ENCODE peak calls at places on chromosomes 16 and 17, in six cellular contexts. One of them, this sample, is unnamed.

GRCh38 chr16:65546353-65546791 is 424.5 kb upstream of the CDH11 start:
- DNase-seq in activated naive CD4-positive, alpha-beta T cell treated with anti-CD3 and anti-CD28 coated beads for 36 hours: no peak
- DNase-seq in NCI-H345: no peak
- DNase-seq in NCI-H510A treated with DMSO at 0.1 percent for 48 hours: no peak
- DNase-seq in posterior cingulate gyrus: no peak
- DNase-seq in CD8-positive, alpha-beta T cell: no peak
- DNase-seq in this sample: no peak

GRCh38 chr16:84212154-84212553 is 21.2 kb downstream of the ADAD2 start:
- DNase-seq in activated naive CD4-positive, alpha-beta T cell treated with anti-CD3 and anti-CD28 coated beads for 36 hours: no peak
- DNase-seq in NCI-H345: no peak
- DNase-seq in NCI-H510A treated with DMSO at 0.1 percent for 48 hours: no peak
- DNase-seq in CD8-positive, alpha-beta T cell: no peak
- DNase-seq in posterior cingulate gyrus: no peak
- DNase-seq in this sample: no peak

GRCh38 chr16:10085078-10085798 is 97.0 kb downstream of the GRIN2A start:
- DNase-seq in posterior cingulate gyrus: no peak
- DNase-seq in NCI-H510A treated with DMSO at 0.1 percent for 48 hours: no peak
- DNase-seq in CD8-positive, alpha-beta T cell: no peak
- DNase-seq in NCI-H345: no peak
- DNase-seq in activated naive CD4-positive, alpha-beta T cell treated with anti-CD3 and anti-CD28 coated beads for 36 hours: no peak
- DNase-seq in this sample: no peak

GRCh38 chr16:28984619-28985135 is at the start of gene LAT:
- DNase-seq in NCI-H510A treated with DMSO at 0.1 percent for 48 hours: peak
- DNase-seq in NCI-H345: no peak
- DNase-seq in activated naive CD4-positive, alpha-beta T cell treated with anti-CD3 and anti-CD28 coated beads for 36 hours: peak
- DNase-seq in posterior cingulate gyrus: no peak
- DNase-seq in CD8-positive, alpha-beta T cell: peak
- DNase-seq in this sample: peak

GRCh38 chr16:80300876-80301275 is 239.9 kb upstream of the DYNLRB2 start:
- DNase-seq in posterior cingulate gyrus: no peak
- DNase-seq in activated naive CD4-positive, alpha-beta T cell treated with anti-CD3 and anti-CD28 coated beads for 36 hours: no peak
- DNase-seq in CD8-positive, alpha-beta T cell: no peak
- DNase-seq in NCI-H345: no peak
- DNase-seq in NCI-H510A treated with DMSO at 0.1 percent for 48 hours: no peak
- DNase-seq in this sample: no peak

GRCh38 chr16:30382398-30383015 is at the start of gene SEPTIN1:
- DNase-seq in NCI-H345: no peak
- DNase-seq in activated naive CD4-positive, alpha-beta T cell treated with anti-CD3 and anti-CD28 coated beads for 36 hours: peak
- DNase-seq in NCI-H510A treated with DMSO at 0.1 percent for 48 hours: peak
- DNase-seq in posterior cingulate gyrus: no peak
- DNase-seq in CD8-positive, alpha-beta T cell: peak
- DNase-seq in this sample: peak

GRCh38 chr17:79189264-79189663 is 114.6 kb downstream of the ENGASE start:
- DNase-seq in CD8-positive, alpha-beta T cell: no peak
- DNase-seq in activated naive CD4-positive, alpha-beta T cell treated with anti-CD3 and anti-CD28 coated beads for 36 hours: no peak
- DNase-seq in NCI-H510A treated with DMSO at 0.1 percent for 48 hours: no peak
- DNase-seq in posterior cingulate gyrus: no peak
- DNase-seq in NCI-H345: no peak
- DNase-seq in this sample: no peak

GRCh38 chr17:81578038-81578441 is 25.9 kb upstream of the FAAP100 start:
- DNase-seq in NCI-H345: no peak
- DNase-seq in NCI-H510A treated with DMSO at 0.1 percent for 48 hours: no peak
- DNase-seq in activated naive CD4-positive, alpha-beta T cell treated with anti-CD3 and anti-CD28 coated beads for 36 hours: no peak
- DNase-seq in posterior cingulate gyrus: no peak
- DNase-seq in CD8-positive, alpha-beta T cell: no peak
- DNase-seq in this sample: no peak

GRCh38 chr17:29112780-29113295 is 67.4 kb downstream of the MYO18A start:
- DNase-seq in NCI-H345: no peak
- DNase-seq in posterior cingulate gyrus: no peak
- DNase-seq in activated naive CD4-positive, alpha-beta T cell treated with anti-CD3 and anti-CD28 coated beads for 36 hours: no peak
- DNase-seq in CD8-positive, alpha-beta T cell: no peak
- DNase-seq in NCI-H510A treated with DMSO at 0.1 percent for 48 hours: no peak
- DNase-seq in this sample: no peak

This sample was measured in naive B cell.